ENCODE peak calls at places on chromosome 7, in six cellular contexts. K, W, D, V, U and P are unnamed samples.

GRCh38 chr7:42180806-42181205 is 56.2 kb downstream of the GLI3 start:
- ATAC-seq in K (no peak), W (no peak), D (no peak), V (no peak), U (no peak), P (no peak)

GRCh38 chr7:22435105-22435504 is 64.9 kb downstream of the STEAP1B start:
- ATAC-seq in K (no peak), W (no peak), D (no peak), V (no peak), U (no peak), P (no peak)

GRCh38 chr7:791481-791880 is 40.8 kb upstream of the SUN1 start:
- ATAC-seq in K (no peak), W (no peak), D (no peak), V (no peak), U (no peak), P (no peak)

GRCh38 chr7:143384741-143385631 is 3.8 kb downstream of the ZYX start:
- ATAC-seq in K (no peak), W (no peak), D (no peak), V (no peak), U (no peak), P (no peak)

GRCh38 chr7:129698516-129699418 is 87.2 kb downstream of the NRF1 start:
- ATAC-seq in K (peak; percentile 53), W (no peak), D (no peak), V (no peak), U (peak; percentile 98), P (no peak)

GRCh38 chr7:37304926-37305325 is 143.7 kb downstream of the ELMO1 start:
- ATAC-seq in K (no peak), W (no peak), D (no peak), V (no peak), U (no peak), P (no peak)

GRCh38 chr7:106392565-106392964 is 107.8 kb upstream of the NAMPT start:
- ATAC-seq in K (peak; percentile 21), W (no peak), D (no peak), V (no peak), U (no peak), P (peak; percentile 70)

GRCh38 chr7:17320102-17320497 is 21.6 kb downstream of the AHR start:
- ATAC-seq in K (peak; percentile 61), W (no peak), D (no peak), V (no peak), U (no peak), P (no peak)

GRCh38 chr7:141663081-141663510 is 38.9 kb downstream of the DENND11 start:
- ATAC-seq in K (peak; percentile 17), W (no peak), D (peak; percentile 26), V (no peak), U (no peak), P (peak; percentile 97)

GRCh38 chr7:135634191-135634878 is 28.0 kb upstream of the STMP1 start:
- ATAC-seq in K (no peak), W (no peak), D (no peak), V (no peak), U (no peak), P (no peak)

GRCh38 chr7:42208586-42208985 is 28.4 kb downstream of the GLI3 start:
- ATAC-seq in K (no peak), W (no peak), D (no peak), V (no peak), U (no peak), P (no peak)

GRCh38 chr7:103983201-103983977 is 6.1 kb downstream of the RELN start:
- ATAC-seq in K (no peak), W (no peak), D (no peak), V (no peak), U (no peak), P (no peak)

GRCh38 chr7:125648543-125648942 is 718.9 kb upstream of the POT1 start:
- ATAC-seq in K (no peak), W (no peak), D (no peak), V (no peak), U (no peak), P (no peak)

GRCh38 chr7:99290980-99291607 is 18.5 kb downstream of the MYH16 start:
- ATAC-seq in K (no peak), W (no peak), D (peak; percentile 34), V (no peak), U (no peak), P (no peak)

GRCh38 chr7:155787171-155787851 is 25.0 kb downstream of the SHH start:
- ATAC-seq in K (peak; percentile 62), W (no peak), D (peak; percentile 61), V (no peak), U (peak; percentile 81), P (peak; percentile 11)

GRCh38 chr7:138961159-138961558 is 20.0 kb downstream of the KIAA1549 start:
- ATAC-seq in K (no peak), W (no peak), D (peak; percentile 53), V (no peak), U (peak; percentile 60), P (no peak)

GRCh38 chr7:152365982-152366603 is 69.7 kb downstream of the KMT2C start:
- ATAC-seq in K (no peak), W (no peak), D (no peak), V (no peak), U (no peak), P (no peak)

GRCh38 chr7:146131701-146132100 is 15.1 kb downstream of the CNTNAP2 start:
- ATAC-seq in K (no peak), W (no peak), D (no peak), V (no peak), U (peak; percentile 33), P (no peak)

GRCh38 chr7:11458736-11459483 is 373.1 kb downstream of the THSD7A start:
- ATAC-seq in K (peak; percentile 97), W (no peak), D (no peak), V (no peak), U (no peak), P (peak; percentile 83)

GRCh38 chr7:22700559-22701002 is 26.4 kb upstream of the IL6 start:
- ATAC-seq in K (no peak), W (no peak), D (no peak), V (no peak), U (no peak), P (no peak)

GRCh38 chr7:29053105-29053872 is 93.0 kb downstream of the CPVL start:
- ATAC-seq in K (no peak), W (no peak), D (no peak), V (no peak), U (no peak), P (no peak)

GRCh38 chr7:82050792-82051191 is 280.9 kb upstream of the HGF start:
- ATAC-seq in K (peak; percentile 48), W (no peak), D (no peak), V (no peak), U (no peak), P (no peak)

GRCh38 chr7:2510909-2511768 is 8.4 kb upstream of the LFNG start:
- ATAC-seq in K (no peak), W (peak; percentile 43), D (peak; percentile 59), V (peak; percentile 20), U (no peak), P (peak; percentile 40)

GRCh38 chr7:137755846-137756685 is 90.7 kb downstream of the DGKI start:
- ATAC-seq in K (no peak), W (no peak), D (no peak), V (no peak), U (no peak), P (no peak)

GRCh38 chr7:42617781-42618457 is 294.0 kb downstream of the C7orf25 start:
- ATAC-seq in K (no peak), W (no peak), D (no peak), V (no peak), U (peak; percentile 98), P (no peak)

GRCh38 chr7:151276651-151277590 is 28.4 kb upstream of the SMARCD3 start:
- ATAC-seq in K (peak; percentile 79), W (peak; percentile 87), D (peak; percentile 75), V (peak; percentile 75), U (peak; percentile 84), P (peak; percentile 63)

GRCh38 chr7:101506531-101506930 is 122.6 kb downstream of the MYL10 start:
- ATAC-seq in K (peak; percentile 14), W (no peak), D (no peak), V (no peak), U (no peak), P (no peak)

GRCh38 chr7:12300415-12300814 is 89.3 kb downstream of the TMEM106B start:
- ATAC-seq in K (no peak), W (no peak), D (no peak), V (no peak), U (no peak), P (no peak)

GRCh38 chr7:55377162-55377810 is 12.1 kb downstream of the LANCL2 start:
- ATAC-seq in K (no peak), W (no peak), D (no peak), V (no peak), U (no peak), P (no peak)

GRCh38 chr7:129012641-129013040 is 42.3 kb downstream of the TNPO3 start:
- ATAC-seq in K (no peak), W (no peak), D (no peak), V (no peak), U (no peak), P (no peak)

GRCh38 chr7:139659922-139660316 is 117.9 kb downstream of the HIPK2 start:
- ATAC-seq in K (no peak), W (no peak), D (no peak), V (no peak), U (no peak), P (no peak)

GRCh38 chr7:117828831-117829230 is 44.4 kb downstream of the CTTNBP2 start:
- ATAC-seq in K (no peak), W (no peak), D (no peak), V (no peak), U (no peak), P (no peak)

GRCh38 chr7:12646139-12646538 is 41.3 kb upstream of the ARL4A start:
- ATAC-seq in K (no peak), W (no peak), D (no peak), V (no peak), U (peak; percentile 95), P (no peak)

GRCh38 chr7:103594186-103594585 is 148.2 kb upstream of the SLC26A5 start:
- ATAC-seq in K (no peak), W (no peak), D (no peak), V (no peak), U (no peak), P (no peak)

GRCh38 chr7:91280604-91281003 is 16.4 kb downstream of the FZD1 start:
- ATAC-seq in K (no peak), W (no peak), D (no peak), V (no peak), U (no peak), P (no peak)

GRCh38 chr7:129368389-129368986 is 65.7 kb upstream of the STRIP2 start:
- ATAC-seq in K (no peak), W (peak; percentile 10), D (no peak), V (no peak), U (peak; percentile 9), P (no peak)

GRCh38 chr7:21193895-21194294 is 234.0 kb upstream of the SP4 start:
- ATAC-seq in K (no peak), W (no peak), D (no peak), V (no peak), U (peak; percentile 81), P (no peak)